ENCODE peak calls at places on chromosome 1, in five cellular contexts. F, Z, Q, U and L are unnamed samples.

GRCh38 chr1:239784896-239785295 is 306.8 kb upstream of the FMN2 start:
- DNase-seq in U (no peak), F (no peak), Q (no peak), Z (no peak), L (no peak)

GRCh38 chr1:104932949-104933679 is 1183.4 kb downstream of the AMY1C start:
- DNase-seq in F (no peak), U (no peak), Q (no peak), Z (no peak), L (no peak)

GRCh38 chr1:8167936-8168335 is 141.8 kb upstream of the ERRFI1 start:
- DNase-seq in F (no peak), Z (no peak), U (no peak), Q (no peak), L (no peak)

GRCh38 chr1:244341455-244342450 is 110.0 kb downstream of the ADSS2 start:
- DNase-seq in U (no peak), F (no peak), Q (peak), Z (peak), L (peak)

GRCh38 chr1:48776400-48777218 is at the start of gene BEND5:
- DNase-seq in U (peak), Q (no peak), Z (peak), F (no peak), L (no peak)

GRCh38 chr1:44267438-44267837 is 54.2 kb downstream of the DMAP1 start:
- DNase-seq in Z (no peak), F (no peak), U (no peak), Q (no peak), L (no peak)

GRCh38 chr1:206430031-206430983 is 40.0 kb upstream of the IKBKE start:
- DNase-seq in F (no peak), U (no peak), Q (peak), Z (peak), L (no peak)

GRCh38 chr1:5910666-5911065 is 81.6 kb downstream of the NPHP4 start:
- DNase-seq in F (no peak), Z (no peak), Q (no peak), U (no peak), L (no peak)

GRCh38 chr1:53637726-53638640 is 101.0 kb downstream of the GLIS1 start:
- DNase-seq in Z (no peak), F (no peak), U (no peak), Q (no peak), L (no peak)

GRCh38 chr1:44857446-44857845 is 14.4 kb upstream of the PTCH2 start:
- DNase-seq in Z (no peak), Q (no peak), U (no peak), F (no peak), L (no peak)

GRCh38 chr1:32246888-32247273 is at the start of gene FAM167B:
- DNase-seq in Z (no peak), Q (peak), F (no peak), U (no peak), L (no peak)

GRCh38 chr1:18926315-18927081 is 24.1 kb upstream of the ALDH4A1 start:
- DNase-seq in U (peak), Q (peak), F (peak), Z (peak), L (peak)

GRCh38 chr1:56508523-56508983 is 70.8 kb downstream of the PLPP3 start:
- DNase-seq in F (no peak), Z (peak), U (no peak), Q (peak), L (no peak)

GRCh38 chr1:36638268-36638667 is 155.6 kb upstream of the CSF3R start:
- DNase-seq in Z (peak), Q (no peak), F (no peak), U (no peak), L (no peak)